ENCODE peak calls at places on chromosomes 7 and 10, in four cellular contexts. K is H1, G is GM12878, N is HepG2. M is an unnamed sample.

GRCh38 chr10:6204341-6205191 is 1.8 kb downstream of the PFKFB3 start:
- DNase-seq in K (no peak), G (no peak), N (no peak), M (peak)

GRCh38 chr10:133445751-133446708 is 7.7 kb upstream of the SCART1 start:
- DNase-seq in K (no peak), G (no peak), N (no peak), M (no peak)

GRCh38 chr7:50262916-50263690 is 41.4 kb upstream of the IKZF1 start:
- DNase-seq in K (no peak), G (no peak), N (no peak), M (no peak)

GRCh38 chr10:125217986-125218675 is 57.8 kb upstream of the CTBP2 start:
- DNase-seq in K (no peak), G (no peak), N (no peak), M (no peak)

GRCh38 chr10:92892706-92893054 is 44.4 kb downstream of the EXOC6 start:
- DNase-seq in K (no peak), G (no peak), N (no peak), M (no peak)

GRCh38 chr10:34854147-34854601 is 39.1 kb upstream of the PARD3 start:
- DNase-seq in K (no peak), G (no peak), N (no peak), M (peak)

GRCh38 chr10:72104472-72105097 is 16.2 kb upstream of the SPOCK2 start:
- DNase-seq in K (no peak), G (no peak), N (no peak), M (no peak)

GRCh38 chr7:1954366-1955004 is 278.3 kb downstream of the MAD1L1 start:
- DNase-seq in K (no peak), G (no peak), N (no peak), M (no peak)

GRCh38 chr10:124715479-124715878 is 28.7 kb downstream of the FAM53B start:
- DNase-seq in K (no peak), G (no peak), N (no peak), M (no peak)

GRCh38 chr10:23015021-23015707 is 80.2 kb upstream of the MSRB2 start:
- DNase-seq in K (no peak), G (peak), N (no peak), M (no peak)

GRCh38 chr7:114916261-114916892 is 5.5 kb upstream of the MDFIC start:
- DNase-seq in K (no peak), G (peak), N (no peak), M (no peak)

GRCh38 chr10:76291175-76291574 is 859.8 kb downstream of the LRMDA start:
- DNase-seq in K (no peak), G (no peak), N (no peak), M (no peak)
- TF ChIP-seq EZH2 in K (no peak), G (no peak), N (no peak), M (no peak)

DNA sequence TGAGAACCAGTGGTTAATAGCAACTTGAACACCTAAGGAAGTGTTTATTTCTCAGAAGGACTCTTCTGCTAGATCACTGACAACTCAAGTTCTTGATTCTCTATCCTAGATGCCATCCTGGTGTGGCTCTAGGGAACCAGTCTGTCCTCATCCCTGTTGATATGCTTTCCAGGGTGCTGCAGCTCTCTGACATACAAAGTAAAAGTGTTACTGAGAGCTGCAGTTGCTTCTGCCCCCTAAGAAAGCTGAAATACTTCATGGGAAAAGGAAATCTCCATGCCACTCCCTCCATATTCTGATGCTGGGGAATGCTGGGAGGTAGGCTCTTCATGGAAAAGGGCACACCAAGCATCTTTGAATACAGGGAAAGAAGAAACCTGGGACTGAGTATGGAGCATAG is 168.1 kb downstream of the KLF6 start:
- DNase-seq in K (no peak), G (no peak), N (no peak), M (no peak)
- TF ChIP-seq MAX in K (no peak), G (no peak), N (no peak), M (no peak)

GRCh38 chr10:117540640-117541404 is 1.7 kb upstream of the EMX2 start:
- DNase-seq in K (no peak), G (no peak), N (no peak), M (no peak)
- TF ChIP-seq EZH2 in K (no peak), G (no peak), N (no peak), M (no peak)

GRCh38 chr7:24445041-24445440 is 128.2 kb upstream of the PALS2 start:
- DNase-seq in K (no peak), G (no peak), N (no peak), M (no peak)

GRCh38 chr7:24442170-24442777 is 131.0 kb upstream of the PALS2 start:
- DNase-seq in K (no peak), G (no peak), N (no peak), M (no peak)

DNA sequence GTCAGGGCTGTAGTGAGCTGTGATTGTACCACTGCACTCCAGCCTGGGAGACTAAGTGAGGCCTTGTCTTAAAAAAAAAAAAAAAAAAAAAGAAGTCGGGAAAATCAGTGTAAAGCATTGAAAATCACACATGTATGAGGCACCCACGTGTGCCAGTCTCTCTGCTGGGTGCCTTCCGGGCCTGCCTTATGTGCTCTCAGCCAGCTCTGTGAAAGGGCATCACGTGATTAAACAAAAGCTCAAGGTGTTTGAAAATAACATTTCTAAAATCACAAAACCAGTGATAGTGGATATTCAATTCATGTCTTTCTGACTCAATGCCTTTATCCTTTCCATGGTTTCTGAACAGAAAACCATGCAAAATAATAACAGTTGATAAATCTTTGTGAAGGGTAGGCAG is 125.2 kb upstream of the PALS2 start:
- DNase-seq in K (no peak), G (no peak), N (no peak), M (no peak)
- TF ChIP-seq MAX in K (no peak), G (no peak), N (no peak), M (no peak)

DNA sequence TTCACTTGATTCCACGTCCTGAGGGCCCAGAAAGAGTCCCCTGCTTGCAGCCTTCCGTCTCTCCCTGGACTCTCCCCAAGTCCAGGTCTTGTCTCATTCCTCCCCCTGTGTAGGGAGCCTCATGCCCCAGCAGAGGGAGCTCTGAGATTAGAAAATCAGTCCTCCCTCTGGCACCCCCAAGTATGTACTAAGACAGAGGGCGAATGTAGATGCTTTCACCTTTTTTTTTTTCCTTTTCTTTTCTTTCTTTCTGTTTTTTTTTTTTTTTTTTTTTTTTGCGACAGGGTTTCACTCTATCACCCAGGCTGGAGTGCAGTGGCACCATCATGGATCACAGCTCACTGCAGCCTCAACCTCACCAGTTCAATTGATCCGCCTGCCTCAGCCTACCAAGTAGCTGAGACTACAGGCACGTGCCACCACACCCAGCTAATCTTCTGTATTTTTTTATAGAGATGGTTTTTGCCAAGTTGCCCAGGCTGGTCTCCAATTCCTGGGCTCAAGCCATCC is 10.3 kb downstream of the SFXN3 start:
- DNase-seq in K (no peak), G (no peak), N (peak), M (peak)
- TF ChIP-seq EZH2 in K (no peak), G (no peak), N (no peak), M (no peak)

GRCh38 chr10:7300327-7300726 is 110.5 kb downstream of the SFMBT2 start:
- DNase-seq in K (no peak), G (no peak), N (no peak), M (no peak)
- TF ChIP-seq MAX in K (no peak), G (no peak), N (no peak), M (no peak)

DNA sequence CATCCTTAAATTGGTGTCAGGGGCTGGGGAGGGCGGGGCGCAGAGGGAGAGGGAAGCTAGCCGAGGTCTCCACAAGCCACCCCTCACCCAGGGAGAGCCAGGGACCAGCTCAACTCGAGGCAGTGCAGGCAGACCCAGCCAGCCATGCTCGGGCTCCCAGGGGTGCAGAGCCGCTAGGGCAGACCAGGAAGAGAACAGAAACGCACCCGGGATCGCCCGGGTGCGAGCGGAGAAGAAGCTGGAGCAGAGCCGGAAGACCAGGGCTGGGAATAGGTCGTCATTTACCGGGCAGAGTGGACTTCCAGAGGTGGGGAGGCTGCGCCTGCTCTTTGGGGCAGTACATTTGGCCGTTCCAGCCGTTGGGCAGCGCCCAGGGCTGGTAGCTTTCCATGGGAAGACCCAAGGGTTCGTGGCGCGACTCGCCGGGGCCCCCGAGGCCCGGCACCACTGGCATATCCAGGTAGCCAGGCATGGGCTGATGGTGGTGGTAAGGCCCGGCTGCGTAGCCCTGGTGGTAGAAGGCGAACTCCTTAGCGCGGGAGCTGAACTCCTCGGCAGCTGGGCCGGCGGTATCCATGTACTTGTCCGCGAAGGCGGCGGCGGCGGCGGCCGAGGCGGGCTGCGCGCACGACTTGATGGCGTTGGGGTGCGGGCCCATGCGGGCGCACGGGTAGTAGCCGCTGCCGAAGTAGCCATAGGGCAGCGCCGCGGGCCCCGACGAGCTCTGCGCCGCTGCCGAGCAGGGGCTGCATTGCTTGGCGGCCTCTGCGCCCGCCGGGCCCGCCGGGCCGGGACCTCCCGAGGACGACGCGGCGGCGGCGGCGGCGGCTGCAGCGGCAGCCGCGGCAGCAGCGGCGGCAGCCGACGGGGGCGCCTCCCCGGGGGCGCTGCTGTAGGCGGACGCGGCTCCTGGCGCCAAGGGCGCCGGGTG is 755 bp downstream of the HOXA13 start:
- DNase-seq in K (no peak), G (no peak), N (no peak), M (no peak)
- TF ChIP-seq EZH2 in K (peak), G (no peak), N (peak), M (peak)

M was measured in endothelial cell of umbilical vein.